ENCODE peak calls at places on chromosomes 4 and X, in four cellular contexts. One of them, this sample, is unnamed.

GRCh38 chrX:119784747-119785446 is 6.5 kb downstream of the RPL39 start:
- DNase-seq in WTC11: peak
- DNase-seq in upper lobe of left lung: peak
- DNase-seq in stimulated activated CD8-positive, alpha-beta memory T cell treated with anti-CD3 and anti-CD28 coated beads, Interleukin-15, amount 100 ng/mL, for 24 hours: no peak
- DNase-seq in this sample: peak

GRCh38 chr4:143558823-143559756 is 45.6 kb downstream of the SMARCA5 start:
- DNase-seq in upper lobe of left lung: peak
- DNase-seq in stimulated activated CD8-positive, alpha-beta memory T cell treated with anti-CD3 and anti-CD28 coated beads, Interleukin-15, amount 100 ng/mL, for 24 hours: peak
- DNase-seq in WTC11: peak
- DNase-seq in this sample: peak

GRCh38 chr4:3699678-3700077 is 66.5 kb upstream of the ADRA2C start:
- DNase-seq in upper lobe of left lung: no peak
- DNase-seq in WTC11: no peak
- DNase-seq in stimulated activated CD8-positive, alpha-beta memory T cell treated with anti-CD3 and anti-CD28 coated beads, Interleukin-15, amount 100 ng/mL, for 24 hours: no peak
- DNase-seq in this sample: no peak

GRCh38 chr4:96407651-96408342 is 567.9 kb downstream of the PDHA2 start:
- DNase-seq in WTC11: no peak
- DNase-seq in upper lobe of left lung: no peak
- DNase-seq in stimulated activated CD8-positive, alpha-beta memory T cell treated with anti-CD3 and anti-CD28 coated beads, Interleukin-15, amount 100 ng/mL, for 24 hours: no peak
- DNase-seq in this sample: no peak

GRCh38 chr4:86055898-86056297 is 304.0 kb downstream of the MAPK10 start:
- DNase-seq in stimulated activated CD8-positive, alpha-beta memory T cell treated with anti-CD3 and anti-CD28 coated beads, Interleukin-15, amount 100 ng/mL, for 24 hours: no peak
- DNase-seq in upper lobe of left lung: no peak
- DNase-seq in WTC11: no peak
- DNase-seq in this sample: no peak

GRCh38 chrX:133414399-133415275 is 652 bp downstream of the GPC4 start:
- DNase-seq in WTC11: peak
- DNase-seq in upper lobe of left lung: no peak
- DNase-seq in stimulated activated CD8-positive, alpha-beta memory T cell treated with anti-CD3 and anti-CD28 coated beads, Interleukin-15, amount 100 ng/mL, for 24 hours: no peak
- DNase-seq in this sample: no peak

GRCh38 chr4:785332-786073 is 40.4 kb downstream of the CPLX1 start:
- DNase-seq in WTC11: peak
- DNase-seq in stimulated activated CD8-positive, alpha-beta memory T cell treated with anti-CD3 and anti-CD28 coated beads, Interleukin-15, amount 100 ng/mL, for 24 hours: no peak
- DNase-seq in upper lobe of left lung: no peak
- DNase-seq in this sample: no peak

GRCh38 chrX:62928906-62929305 is 422.2 kb downstream of the SPIN4 start:
- DNase-seq in upper lobe of left lung: no peak
- DNase-seq in stimulated activated CD8-positive, alpha-beta memory T cell treated with anti-CD3 and anti-CD28 coated beads, Interleukin-15, amount 100 ng/mL, for 24 hours: no peak
- DNase-seq in WTC11: no peak
- DNase-seq in this sample: no peak

GRCh38 chrX:92249125-92249524 is 469.9 kb downstream of the PCDH11X start:
- DNase-seq in stimulated activated CD8-positive, alpha-beta memory T cell treated with anti-CD3 and anti-CD28 coated beads, Interleukin-15, amount 100 ng/mL, for 24 hours: no peak
- DNase-seq in WTC11: no peak
- DNase-seq in upper lobe of left lung: no peak
- DNase-seq in this sample: no peak

GRCh38 chr4:145482209-145483021 is 762 bp downstream of the SMAD1 start:
- DNase-seq in stimulated activated CD8-positive, alpha-beta memory T cell treated with anti-CD3 and anti-CD28 coated beads, Interleukin-15, amount 100 ng/mL, for 24 hours: peak
- DNase-seq in upper lobe of left lung: peak
- DNase-seq in WTC11: peak
- DNase-seq in this sample: no peak

GRCh38 chr4:109163493-109163892 is 139.0 kb downstream of the COL25A1 start:
- DNase-seq in stimulated activated CD8-positive, alpha-beta memory T cell treated with anti-CD3 and anti-CD28 coated beads, Interleukin-15, amount 100 ng/mL, for 24 hours: no peak
- DNase-seq in upper lobe of left lung: no peak
- DNase-seq in WTC11: no peak
- DNase-seq in this sample: no peak

GRCh38 chr4:40264995-40265909 is 68.4 kb downstream of the RHOH start:
- DNase-seq in stimulated activated CD8-positive, alpha-beta memory T cell treated with anti-CD3 and anti-CD28 coated beads, Interleukin-15, amount 100 ng/mL, for 24 hours: no peak
- DNase-seq in upper lobe of left lung: no peak
- DNase-seq in WTC11: peak
- DNase-seq in this sample: no peak

GRCh38 chrX:41441934-41442823 is 5.0 kb upstream of the NYX start:
- DNase-seq in WTC11: peak
- DNase-seq in upper lobe of left lung: peak
- DNase-seq in stimulated activated CD8-positive, alpha-beta memory T cell treated with anti-CD3 and anti-CD28 coated beads, Interleukin-15, amount 100 ng/mL, for 24 hours: peak
- DNase-seq in this sample: peak

GRCh38 chr4:100790838-100791615 is 273.2 kb upstream of the EMCN start:
- DNase-seq in upper lobe of left lung: no peak
- DNase-seq in stimulated activated CD8-positive, alpha-beta memory T cell treated with anti-CD3 and anti-CD28 coated beads, Interleukin-15, amount 100 ng/mL, for 24 hours: no peak
- DNase-seq in WTC11: no peak
- DNase-seq in this sample: no peak

GRCh38 chrX:57821703-57822375 is 88.4 kb downstream of the ZXDA start:
- DNase-seq in stimulated activated CD8-positive, alpha-beta memory T cell treated with anti-CD3 and anti-CD28 coated beads, Interleukin-15, amount 100 ng/mL, for 24 hours: no peak
- DNase-seq in upper lobe of left lung: no peak
- DNase-seq in WTC11: no peak
- DNase-seq in this sample: peak

This sample was measured in T-helper 9 cell.